ENCODE peak calls at places on chromosomes 11 and 22, in eight cellular contexts. R, Y, U, O, Q, F, V and K are unnamed samples.
A peak's percentile ranks its signal among the peaks of the same experiment; 100 is the strongest.

GRCh38 chr22:23405366-23405851 is 174.7 kb downstream of the IGLL1 start:
- DNase-seq in R (no peak), Y (no peak), U (no peak), O (no peak), Q (no peak), F (no peak), V (no peak), K (no peak)

GRCh38 chr11:120612363-120613263 is 101.1 kb downstream of the GRIK4 start:
- DNase-seq in R (no peak), Y (no peak), U (peak; percentile 10), O (no peak), Q (peak; percentile 50), F (peak; percentile 5), V (peak; percentile 28), K (peak; percentile 53)

GRCh38 chr11:124841186-124841585 is 24.0 kb upstream of the ROBO3 start:
- DNase-seq in R (no peak), Y (no peak), U (no peak), O (no peak), Q (no peak), F (peak; percentile 30), V (no peak), K (no peak)

GRCh38 chr11:77525455-77526091 is 51.7 kb upstream of the PAK1 start:
- DNase-seq in R (no peak), Y (no peak), U (no peak), O (no peak), Q (no peak), F (peak; percentile 35), V (no peak), K (no peak)

GRCh38 chr22:29916007-29916544 is 33.1 kb downstream of the MTMR3 start:
- DNase-seq in R (no peak), Y (no peak), U (no peak), O (no peak), Q (no peak), F (no peak), V (no peak), K (no peak)

GRCh38 chr11:69880041-69880802 is 61.0 kb upstream of the FGF3 start:
- DNase-seq in R (no peak), Y (no peak), U (no peak), O (no peak), Q (no peak), F (no peak), V (no peak), K (no peak)

GRCh38 chr22:43227231-43227630 is 40.3 kb upstream of the TTLL12 start:
- DNase-seq in R (no peak), Y (no peak), U (no peak), O (no peak), Q (no peak), F (no peak), V (no peak), K (no peak)

GRCh38 chr11:75498556-75499255 is 27.0 kb downstream of the GDPD5 start:
- DNase-seq in R (no peak), Y (no peak), U (no peak), O (no peak), Q (peak; percentile 8), F (peak; percentile 14), V (no peak), K (no peak)

GRCh38 chr11:62125316-62125715 is 1.5 kb downstream of the INCENP start:
- DNase-seq in R (no peak), Y (peak; percentile 19), U (no peak), O (no peak), Q (no peak), F (no peak), V (no peak), K (no peak)

GRCh38 chr22:50568626-50569025 is 5.9 kb upstream of the SYCE3 start:
- DNase-seq in R (no peak), Y (no peak), U (no peak), O (no peak), Q (no peak), F (no peak), V (peak; percentile 49), K (no peak)

GRCh38 chr22:50219800-50220602 is 19.2 kb downstream of the SELENOO start:
- DNase-seq in R (no peak), Y (no peak), U (no peak), O (no peak), Q (no peak), F (no peak), V (no peak), K (no peak)

GRCh38 chr11:134728186-134728585 is 316.1 kb upstream of the B3GAT1 start:
- DNase-seq in R (no peak), Y (no peak), U (no peak), O (no peak), Q (no peak), F (no peak), V (no peak), K (no peak)

GRCh38 chr22:19187716-19188563 is 9.4 kb upstream of the SLC25A1 start:
- DNase-seq in R (no peak), Y (no peak), U (no peak), O (no peak), Q (no peak), F (no peak), V (no peak), K (no peak)

GRCh38 chr11:68031136-68031459 is 617 bp downstream of the NDUFS8 start:
- DNase-seq in R (no peak), Y (no peak), U (no peak), O (no peak), Q (no peak), F (peak; percentile 40), V (no peak), K (no peak)

GRCh38 chr22:46649176-46650077 is 29.2 kb downstream of the GRAMD4 start:
- DNase-seq in R (peak; percentile 65), Y (no peak), U (no peak), O (no peak), Q (peak; percentile 62), F (peak; percentile 43), V (no peak), K (peak; percentile 49)

GRCh38 chr11:67417425-67417824 is 1.9 kb downstream of the CARNS1 start:
- DNase-seq in R (no peak), Y (no peak), U (no peak), O (no peak), Q (no peak), F (no peak), V (no peak), K (no peak)

GRCh38 chr11:96384156-96384555 is 5.6 kb downstream of the CCDC82 start:
- DNase-seq in R (no peak), Y (no peak), U (no peak), O (no peak), Q (no peak), F (no peak), V (no peak), K (no peak)

GRCh38 chr11:32266611-32267010 is 168.7 kb downstream of the WT1 start:
- DNase-seq in R (no peak), Y (no peak), U (no peak), O (no peak), Q (peak; percentile 4), F (no peak), V (no peak), K (no peak)

GRCh38 chr22:44172370-44173108 is 8.2 kb upstream of the PARVG start:
- DNase-seq in R (no peak), Y (no peak), U (no peak), O (no peak), Q (no peak), F (no peak), V (peak; percentile 54), K (peak; percentile 53)

GRCh38 chr11:73651252-73651651 is 4.9 kb downstream of the PLEKHB1 start:
- DNase-seq in R (no peak), Y (no peak), U (no peak), O (no peak), Q (no peak), F (no peak), V (no peak), K (no peak)

GRCh38 chr11:97092823-97093222 is 703.0 kb downstream of the JRKL start:
- DNase-seq in R (no peak), Y (no peak), U (no peak), O (no peak), Q (no peak), F (no peak), V (no peak), K (no peak)

GRCh38 chr22:30955153-30955552 is 13.4 kb downstream of the MORC2 start:
- DNase-seq in R (no peak), Y (no peak), U (no peak), O (no peak), Q (no peak), F (no peak), V (no peak), K (no peak)

GRCh38 chr11:107857550-107858216 is 904 bp downstream of the SLC35F2 start:
- DNase-seq in R (no peak), Y (no peak), U (no peak), O (no peak), Q (peak; percentile 52), F (peak; percentile 25), V (no peak), K (no peak)

GRCh38 chr11:129146196-129146595 is 45.9 kb downstream of the ARHGAP32 start:
- DNase-seq in R (no peak), Y (peak; percentile 43), U (no peak), O (no peak), Q (peak; percentile 59), F (peak; percentile 41), V (no peak), K (no peak)

GRCh38 chr11:112241486-112241885 is 15.3 kb downstream of the PTS start:
- DNase-seq in R (no peak), Y (no peak), U (no peak), O (no peak), Q (peak; percentile 92), F (peak; percentile 55), V (peak; percentile 12), K (no peak)

GRCh38 chr11:64276653-64277431 is 7.6 kb downstream of the BAD start:
- DNase-seq in R (no peak), Y (no peak), U (no peak), O (no peak), Q (no peak), F (peak; percentile 28), V (peak; percentile 80), K (no peak)

GRCh38 chr11:40722179-40722795 is 737.2 kb downstream of the LRRC4C start:
- DNase-seq in R (peak; percentile 5), Y (peak; percentile 51), U (no peak), O (no peak), Q (peak; percentile 4), F (peak; percentile 27), V (no peak), K (peak; percentile 16)

GRCh38 chr11:27754035-27755017 is 54.1 kb upstream of the BDNF start:
- DNase-seq in R (no peak), Y (no peak), U (no peak), O (no peak), Q (peak; percentile 89), F (peak; percentile 51), V (no peak), K (no peak)

GRCh38 chr11:5280582-5281102 is 10.9 kb upstream of the HBE1 start:
- DNase-seq in R (no peak), Y (peak; percentile 83), U (peak; percentile 21), O (no peak), Q (peak; percentile 99), F (peak; percentile 100), V (no peak), K (peak; percentile 27)

GRCh38 chr11:129457321-129457720 is 81.7 kb downstream of the BARX2 start:
- DNase-seq in R (no peak), Y (peak; percentile 74), U (no peak), O (no peak), Q (no peak), F (no peak), V (peak; percentile 25), K (no peak)

GRCh38 chr11:49202287-49202976 is 6.0 kb downstream of the FOLH1 start:
- DNase-seq in R (no peak), Y (no peak), U (no peak), O (no peak), Q (no peak), F (no peak), V (no peak), K (no peak)

GRCh38 chr22:35555351-35555915 is 14.8 kb downstream of the RASD2 start:
- DNase-seq in R (no peak), Y (no peak), U (no peak), O (no peak), Q (peak; percentile 25), F (no peak), V (no peak), K (no peak)

GRCh38 chr22:49785841-49786451 is 41.7 kb downstream of the BRD1 start:
- DNase-seq in R (no peak), Y (no peak), U (no peak), O (no peak), Q (no peak), F (no peak), V (no peak), K (no peak)

GRCh38 chr11:112961751-112962747 is 829 bp downstream of the NCAM1 start:
- DNase-seq in R (no peak), Y (no peak), U (peak; percentile 9), O (peak; percentile 50), Q (peak; percentile 23), F (no peak), V (peak; percentile 8), K (no peak)